ENCODE peak calls at places on chromosome 18, in nine cellular contexts. V is SK-N-MC, H is HepG2, U is endothelial cell of umbilical vein, T is transverse colon, A is prostate gland, K is Panc1, B is HCT116, Z is spleen. I is an unnamed sample.

GRCh38 chr18:424869-425138 is 75.7 kb downstream of the COLEC12 start:
- DNase-seq in V (no peak), H (no peak), U (no peak), T (no peak), A (no peak), K (no peak), B (no peak), Z (no peak), I (no peak)

GRCh38 chr18:75478996-75479870 is 51.7 kb upstream of the SMIM21 start:
- DNase-seq in V (peak), H (peak), U (peak), T (no peak), A (no peak), K (peak), B (peak), Z (no peak), I (no peak)

GRCh38 chr18:5527603-5528002 is 16.2 kb downstream of the EPB41L3 start:
- DNase-seq in V (no peak), H (no peak), U (peak), T (peak), A (no peak), K (no peak), B (no peak), Z (no peak), I (no peak)

GRCh38 chr18:54296017-54296416 is 26.7 kb downstream of the POLI start:
- DNase-seq in V (no peak), H (no peak), U (peak), T (no peak), A (no peak), K (no peak), B (no peak), Z (no peak), I (no peak)

GRCh38 chr18:9694952-9695495 is 13.1 kb upstream of the RAB31 start:
- DNase-seq in V (no peak), H (no peak), U (no peak), T (no peak), A (no peak), K (no peak), B (no peak), Z (no peak), I (no peak)

GRCh38 chr18:74276609-74277008 is 15.2 kb downstream of the CYB5A start:
- DNase-seq in V (no peak), H (no peak), U (no peak), T (no peak), A (no peak), K (no peak), B (no peak), Z (no peak), I (no peak)

GRCh38 chr18:24964213-24964612 is 387.8 kb downstream of the ZNF521 start:
- DNase-seq in V (no peak), H (no peak), U (no peak), T (peak), A (no peak), K (no peak), B (no peak), Z (no peak), I (no peak)

GRCh38 chr18:12315481-12315880 is 7.4 kb downstream of the TUBB6 start:
- DNase-seq in V (no peak), H (no peak), U (no peak), T (no peak), A (no peak), K (no peak), B (no peak), Z (no peak), I (no peak)

GRCh38 chr18:79677840-79678239 is 1.8 kb upstream of the CTDP1 start:
- DNase-seq in V (no peak), H (no peak), U (no peak), T (no peak), A (no peak), K (no peak), B (no peak), Z (peak), I (no peak)

GRCh38 chr18:60905699-60906098 is 427.5 kb upstream of the CDH20 start:
- DNase-seq in V (no peak), H (no peak), U (peak), T (no peak), A (no peak), K (no peak), B (no peak), Z (no peak), I (no peak)
- TF ChIP-seq POLR2AphosphoS5 in V (no peak), H (no peak), U (no peak), T (no peak), A (no peak), K (no peak), B (no peak), Z (no peak), I (no peak)

GRCh38 chr18:50275503-50276036 is 5.8 kb downstream of the MBD1 start:
- DNase-seq in V (no peak), H (no peak), U (no peak), T (no peak), A (no peak), K (no peak), B (no peak), Z (no peak), I (no peak)

GRCh38 chr18:50273203-50274043 is 7.1 kb upstream of the CFAP53 start:
- DNase-seq in V (no peak), H (no peak), U (no peak), T (no peak), A (no peak), K (no peak), B (no peak), Z (no peak), I (no peak)

GRCh38 chr18:50272593-50272992 is 6.3 kb upstream of the CFAP53 start:
- DNase-seq in V (no peak), H (no peak), U (no peak), T (no peak), A (no peak), K (no peak), B (no peak), Z (no peak), I (no peak)

GRCh38 chr18:50274941-50275340 is 6.4 kb downstream of the MBD1 start:
- DNase-seq in V (no peak), H (no peak), U (no peak), T (no peak), A (no peak), K (no peak), B (no peak), Z (no peak), I (no peak)

GRCh38 chr18:50274044-50274442 is 7.3 kb downstream of the MBD1 start:
- DNase-seq in V (no peak), H (no peak), U (no peak), T (no peak), A (no peak), K (no peak), B (no peak), Z (no peak), I (no peak)
- TF ChIP-seq POLR2AphosphoS5 in V (no peak), H (no peak), U (no peak), T (no peak), A (no peak), K (no peak), B (no peak), Z (no peak), I (no peak)

GRCh38 chr18:77130229-77131099 is 2.1 kb downstream of the MBP start:
- DNase-seq in V (no peak), H (no peak), U (no peak), T (no peak), A (no peak), K (no peak), B (no peak), Z (peak), I (no peak)
- TF ChIP-seq POLR2AphosphoS5 in V (no peak), H (no peak), U (no peak), T (no peak), A (no peak), K (no peak), B (no peak), Z (no peak), I (no peak)

GRCh38 chr18:44683566-44683965 is 2.9 kb downstream of the SETBP1 start:
- DNase-seq in V (no peak), H (no peak), U (no peak), T (no peak), A (no peak), K (no peak), B (no peak), Z (no peak), I (no peak)

GRCh38 chr18:44682871-44683221 is 2.2 kb downstream of the SETBP1 start:
- DNase-seq in V (no peak), H (no peak), U (no peak), T (peak), A (no peak), K (no peak), B (no peak), Z (no peak), I (no peak)

GRCh38 chr18:44681039-44681595 is 429 bp downstream of the SETBP1 start:
- DNase-seq in V (no peak), H (no peak), U (no peak), T (no peak), A (no peak), K (no peak), B (no peak), Z (no peak), I (no peak)

GRCh38 chr18:44681611-44682010 is 923 bp downstream of the SETBP1 start:
- DNase-seq in V (no peak), H (no peak), U (peak), T (no peak), A (no peak), K (no peak), B (no peak), Z (no peak), I (no peak)

GRCh38 chr18:44682181-44682870 is 1.6 kb downstream of the SETBP1 start:
- DNase-seq in V (no peak), H (no peak), U (no peak), T (peak), A (peak), K (no peak), B (no peak), Z (no peak), I (no peak)
- TF ChIP-seq POLR2AphosphoS5 in V (no peak), H (peak), U (no peak), T (no peak), A (peak), K (no peak), B (no peak), Z (no peak), I (no peak)

GRCh38 chr18:63070750-63071502 is 248.6 kb downstream of the BCL2 start:
- DNase-seq in V (no peak), H (peak), U (no peak), T (no peak), A (no peak), K (no peak), B (no peak), Z (no peak), I (no peak)

GRCh38 chr18:63078471-63078870 is 241.1 kb downstream of the BCL2 start:
- DNase-seq in V (no peak), H (no peak), U (no peak), T (no peak), A (no peak), K (no peak), B (no peak), Z (no peak), I (no peak)

GRCh38 chr18:63071566-63072175 is 247.9 kb downstream of the BCL2 start:
- DNase-seq in V (no peak), H (no peak), U (no peak), T (no peak), A (no peak), K (no peak), B (no peak), Z (no peak), I (no peak)

GRCh38 chr18:63073481-63073880 is 246.1 kb downstream of the BCL2 start:
- DNase-seq in V (no peak), H (peak), U (no peak), T (no peak), A (no peak), K (peak), B (no peak), Z (no peak), I (peak)

GRCh38 chr18:63074987-63075404 is 244.6 kb downstream of the BCL2 start:
- DNase-seq in V (no peak), H (peak), U (peak), T (peak), A (peak), K (no peak), B (peak), Z (peak), I (no peak)
- TF ChIP-seq POLR2AphosphoS5 in V (no peak), H (no peak), U (no peak), T (no peak), A (peak), K (no peak), B (peak), Z (peak), I (no peak)

DNA sequence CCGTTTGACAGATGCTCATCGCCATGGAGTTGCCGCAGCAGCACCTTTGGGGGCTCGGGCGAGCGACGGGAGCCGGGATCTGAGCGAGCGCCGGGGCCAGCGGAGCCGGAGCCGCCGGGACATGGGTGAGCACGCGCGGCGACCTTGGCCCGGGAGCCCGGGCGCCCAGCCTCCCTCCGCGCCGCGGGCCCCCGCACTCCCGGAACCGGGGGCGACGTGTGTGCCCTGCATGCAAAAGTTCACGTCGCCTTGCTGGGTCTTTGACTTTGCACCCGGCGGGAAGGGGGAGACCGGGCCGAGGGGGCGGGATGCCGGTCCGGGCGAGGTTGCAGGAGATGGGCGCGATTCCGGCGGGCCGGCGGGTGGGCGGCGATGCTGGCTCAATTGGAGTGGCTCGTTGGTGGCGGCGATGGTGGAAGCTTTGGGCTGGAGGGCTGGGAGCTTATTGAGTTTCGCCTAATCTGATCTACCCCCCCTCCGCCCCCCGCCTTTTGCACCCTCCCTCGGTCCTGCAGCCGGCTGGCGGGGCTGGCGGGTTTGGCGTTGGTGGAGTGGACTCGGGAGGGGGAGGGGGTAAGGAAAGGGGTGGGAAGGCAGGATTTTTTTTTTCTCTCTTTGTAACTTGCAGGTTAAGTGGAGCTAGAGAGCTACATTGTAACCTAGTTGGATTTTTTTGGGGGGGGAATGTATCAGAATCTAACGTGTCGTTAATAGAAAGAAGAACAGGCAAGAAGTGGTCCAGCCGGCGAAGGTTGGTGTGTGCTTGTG is at the start of gene SETBP1:
- DNase-seq in V (no peak), H (no peak), U (peak), T (peak), A (peak), K (no peak), B (no peak), Z (peak), I (peak)
- TF ChIP-seq POLR2AphosphoS5 in V (no peak), H (peak), U (no peak), T (peak), A (no peak), K (no peak), B (no peak), Z (peak), I (no peak)

DNA sequence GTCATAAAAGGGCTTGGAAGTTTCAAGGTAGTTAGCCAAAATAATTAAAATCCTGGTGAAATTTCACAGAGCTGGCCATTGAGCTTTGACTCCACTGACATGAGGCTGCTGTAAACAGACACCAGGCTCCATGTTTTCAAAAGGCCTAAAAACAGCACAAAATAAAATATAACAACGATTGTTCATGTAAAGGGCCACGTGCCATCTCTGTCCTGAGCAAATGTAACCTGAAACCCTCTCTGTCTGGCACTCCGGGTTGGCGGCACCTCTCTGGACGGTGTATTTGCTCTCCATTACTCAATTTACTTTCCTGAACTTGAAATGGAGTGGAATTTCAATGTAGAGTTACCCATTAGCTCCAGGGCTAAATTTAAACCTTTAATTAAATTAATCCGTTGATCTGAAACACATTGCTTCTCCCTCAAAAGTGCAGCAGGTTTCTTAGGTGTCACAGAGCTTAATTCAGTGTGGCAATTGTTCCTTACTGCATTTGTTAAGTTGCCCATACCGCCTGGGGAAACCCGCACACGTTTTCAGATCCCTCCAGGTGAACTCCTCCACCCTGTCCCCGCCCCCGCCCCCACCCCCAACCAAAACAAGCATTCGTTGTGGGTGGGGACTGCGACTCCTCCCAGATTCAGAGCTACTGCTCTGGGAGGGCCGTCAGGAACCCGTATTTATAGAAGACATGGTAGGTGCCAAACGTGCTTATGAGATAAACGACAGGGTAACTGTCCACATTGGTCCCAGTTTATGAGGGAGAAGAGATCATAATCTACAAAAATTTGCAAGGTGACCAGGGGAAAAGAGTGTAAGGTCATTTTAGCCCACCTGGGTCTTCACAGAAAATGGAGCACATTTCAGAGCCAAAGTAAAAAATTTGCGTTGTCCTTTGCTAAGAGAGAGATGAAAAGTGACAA is 1.2 kb upstream of the CABLES1 start:
- DNase-seq in V (no peak), H (peak), U (no peak), T (peak), A (peak), K (no peak), B (peak), Z (no peak), I (peak)
- TF ChIP-seq POLR2AphosphoS5 in V (no peak), H (peak), U (no peak), T (no peak), A (peak), K (peak), B (peak), Z (no peak), I (peak)

I was measured in GM12892.